ENCODE peak calls at places on chromosomes 6 and 20, in nine cellular contexts. P is ELF-1, G is NCI-H69, U is NCI-H345, W is HT1080, B is BJ, K is GM23338, V is smooth muscle cell of the brain vasculature, T is Ammon's horn. I is an unnamed sample.

GRCh38 chr20:13684566-13685222 is 46.0 kb upstream of the TASP1 start:
- DNase-seq in P (no peak), G (no peak), U (no peak), W (peak), B (no peak), K (no peak), V (no peak), T (no peak), I (no peak)

GRCh38 chr20:58407966-58408557 is 19.0 kb downstream of the VAPB start:
- DNase-seq in P (no peak), G (no peak), U (no peak), W (no peak), B (no peak), K (no peak), V (no peak), T (no peak), I (no peak)

GRCh38 chr6:34519971-34520644 is 36.0 kb downstream of the SPDEF start:
- DNase-seq in P (no peak), G (no peak), U (no peak), W (no peak), B (no peak), K (no peak), V (no peak), T (no peak), I (no peak)

GRCh38 chr6:17278289-17279061 is 2.7 kb upstream of the RBM24 start:
- DNase-seq in P (no peak), G (no peak), U (no peak), W (peak), B (peak), K (no peak), V (no peak), T (no peak), I (no peak)

GRCh38 chr6:148565931-148566663 is 180.7 kb upstream of the UST start:
- DNase-seq in P (no peak), G (no peak), U (no peak), W (peak), B (peak), K (no peak), V (peak), T (peak), I (no peak)

GRCh38 chr6:111804627-111805235 is 68.5 kb downstream of the FYN start:
- DNase-seq in P (no peak), G (peak), U (no peak), W (peak), B (no peak), K (no peak), V (peak), T (no peak), I (no peak)

GRCh38 chr6:148325316-148326068 is 17.1 kb upstream of the SASH1 start:
- DNase-seq in P (no peak), G (no peak), U (no peak), W (no peak), B (no peak), K (no peak), V (no peak), T (no peak), I (no peak)

GRCh38 chr6:144149894-144150672 is at the start of gene STX11:
- DNase-seq in P (peak), G (peak), U (peak), W (peak), B (no peak), K (peak), V (no peak), T (peak), I (peak)

GRCh38 chr20:4956200-4956810 is 45.0 kb downstream of the SLC23A2 start:
- DNase-seq in P (no peak), G (peak), U (peak), W (peak), B (no peak), K (peak), V (no peak), T (peak), I (peak)

GRCh38 chr6:11964729-11965128 is 47.4 kb upstream of the HIVEP1 start:
- DNase-seq in P (no peak), G (no peak), U (no peak), W (no peak), B (no peak), K (no peak), V (no peak), T (no peak), I (no peak)

GRCh38 chr6:158708239-158708638 is 58.4 kb downstream of the SYTL3 start:
- DNase-seq in P (no peak), G (no peak), U (no peak), W (no peak), B (no peak), K (no peak), V (no peak), T (peak), I (no peak)

GRCh38 chr6:47092249-47092648 is 50.1 kb upstream of the ADGRF1 start:
- DNase-seq in P (no peak), G (no peak), U (no peak), W (no peak), B (no peak), K (no peak), V (no peak), T (no peak), I (no peak)

GRCh38 chr20:38872036-38872435 is 54.2 kb upstream of the FAM83D start:
- DNase-seq in P (no peak), G (peak), U (no peak), W (no peak), B (no peak), K (no peak), V (no peak), T (no peak), I (no peak)

GRCh38 chr6:167398214-167399050 is 73.5 kb downstream of the TTLL2 start:
- DNase-seq in P (no peak), G (no peak), U (no peak), W (no peak), B (no peak), K (peak), V (no peak), T (no peak), I (no peak)

GRCh38 chr6:4133941-4134838 is 1.2 kb downstream of the ECI2 start:
- DNase-seq in P (peak), G (peak), U (no peak), W (peak), B (no peak), K (peak), V (no peak), T (no peak), I (no peak)

GRCh38 chr6:144012534-144012933 is 4.5 kb upstream of the PLAGL1 start:
- DNase-seq in P (no peak), G (no peak), U (no peak), W (peak), B (no peak), K (no peak), V (no peak), T (no peak), I (no peak)

GRCh38 chr6:40419377-40419776 is 167.8 kb downstream of the LRFN2 start:
- DNase-seq in P (no peak), G (peak), U (no peak), W (peak), B (no peak), K (peak), V (no peak), T (no peak), I (no peak)

GRCh38 chr6:138963531-138963930 is 24.5 kb downstream of the REPS1 start:
- DNase-seq in P (no peak), G (no peak), U (no peak), W (no peak), B (no peak), K (no peak), V (no peak), T (no peak), I (no peak)